ENCODE peak calls at places on chromosome 4, in seven cellular contexts. C is iPS-NIHi11; Y is GM10248; F is breast epithelium; N is activated CD8-positive, alpha-beta memory T cell treated with anti-CD3 and anti-CD28 coated beads for 4 hours; X is NCI-H1417; P is activated CD4-positive, alpha-beta T cell treated with anti-CD3 and anti-CD28 coated beads, Interleukin-2, amount 10 ng/mL, durations not matched to agents 7 days and 5 days. B is an unnamed sample.

GRCh38 chr4:89823416-89823815 is 13.5 kb downstream of the SNCA start:
- DNase-seq in C (no peak), P (no peak), Y (no peak), F (no peak), N (no peak), X (no peak), B (no peak)

GRCh38 chr4:137949746-137950145 is 292.4 kb downstream of the SLC7A11 start:
- DNase-seq in N (no peak), Y (no peak), P (no peak), F (no peak), C (no peak), X (no peak), B (no peak)

GRCh38 chr4:156583265-156583664 is 388.3 kb downstream of the PDGFC start:
- DNase-seq in P (no peak), N (no peak), C (no peak), F (no peak), Y (no peak), X (no peak), B (no peak)

GRCh38 chr4:125958519-125958918 is 643.8 kb downstream of the FAT4 start:
- DNase-seq in X (no peak), P (no peak), N (no peak), Y (no peak), C (no peak), F (no peak), B (no peak)

GRCh38 chr4:86306816-86307215 is 53.0 kb downstream of the MAPK10 start:
- DNase-seq in N (no peak), F (no peak), Y (no peak), X (no peak), P (no peak), C (no peak), B (no peak)

GRCh38 chr4:57280481-57280880 is 170.3 kb upstream of the IGFBP7 start:
- DNase-seq in F (no peak), C (no peak), P (no peak), Y (no peak), N (no peak), X (no peak), B (no peak)

GRCh38 chr4:128229458-128229805 is 58.2 kb downstream of the PGRMC2 start:
- DNase-seq in F (no peak), C (no peak), N (no peak), P (no peak), Y (no peak), X (no peak), B (no peak)

GRCh38 chr4:139961344-139961948 is 192.5 kb downstream of the MAML3 start:
- DNase-seq in P (no peak), X (no peak), N (no peak), Y (no peak), C (no peak), F (no peak), B (no peak)

GRCh38 chr4:20760053-20760452 is 59.8 kb downstream of the PACRGL start:
- DNase-seq in Y (no peak), N (no peak), X (no peak), P (no peak), F (no peak), C (peak), B (no peak)

GRCh38 chr4:85381968-85382367 is 93.0 kb upstream of the ARHGAP24 start:
- DNase-seq in X (no peak), Y (no peak), N (no peak), C (no peak), P (no peak), F (no peak), B (no peak)

GRCh38 chr4:24855741-24856140 is 57.1 kb downstream of the CCDC149 start:
- DNase-seq in N (no peak), P (no peak), X (no peak), F (no peak), C (no peak), Y (no peak), B (no peak)

GRCh38 chr4:26821677-26822503 is 38.8 kb upstream of the STIM2 start:
- DNase-seq in C (no peak), Y (no peak), X (no peak), F (no peak), N (no peak), P (no peak), B (no peak)

GRCh38 chr4:82104578-82104977 is 269.2 kb downstream of the HNRNPD start:
- DNase-seq in C (peak), F (no peak), X (no peak), N (no peak), P (no peak), Y (no peak), B (no peak)

GRCh38 chr4:83217721-83218522 is 66.7 kb downstream of the COQ2 start:
- DNase-seq in F (no peak), P (peak), Y (peak), X (no peak), N (no peak), C (no peak), B (no peak)

GRCh38 chr4:8285976-8286718 is 16.6 kb downstream of the HTRA3 start:
- DNase-seq in F (no peak), P (no peak), N (no peak), X (no peak), C (no peak), Y (no peak), B (no peak)

GRCh38 chr4:17544205-17544604 is 29.2 kb downstream of the CLRN2 start:
- DNase-seq in P (no peak), F (no peak), N (no peak), C (peak), Y (no peak), X (no peak), B (peak)

GRCh38 chr4:36254355-36254754 is 10.0 kb upstream of the ARAP2 start:
- DNase-seq in Y (no peak), P (no peak), N (no peak), X (no peak), C (no peak), F (no peak), B (no peak)

GRCh38 chr4:22692736-22693135 is at the start of gene GBA3:
- DNase-seq in P (no peak), F (no peak), X (no peak), C (no peak), N (no peak), Y (no peak), B (no peak)

GRCh38 chr4:140019619-140020367 is 134.2 kb downstream of the MAML3 start:
- DNase-seq in N (no peak), P (no peak), X (peak), F (no peak), Y (no peak), C (no peak), B (no peak)

GRCh38 chr4:11328401-11328800 is 100.3 kb downstream of the HS3ST1 start:
- DNase-seq in F (no peak), X (no peak), Y (no peak), N (no peak), P (no peak), C (no peak), B (no peak)

GRCh38 chr4:37675587-37676290 is 10.4 kb downstream of the RELL1 start:
- DNase-seq in C (no peak), P (peak), F (no peak), Y (peak), X (peak), N (no peak), B (no peak)

GRCh38 chr4:117417856-117418255 is 332.5 kb upstream of the TRAM1L1 start:
- DNase-seq in C (no peak), Y (no peak), F (no peak), N (no peak), X (no peak), P (no peak), B (no peak)

GRCh38 chr4:52094746-52095145 is 43.6 kb downstream of the SPATA18 start:
- DNase-seq in P (no peak), N (no peak), C (no peak), F (no peak), X (no peak), Y (no peak), B (no peak)

GRCh38 chr4:7815562-7815961 is 124.1 kb downstream of the AFAP1 start:
- DNase-seq in Y (no peak), F (no peak), N (no peak), P (no peak), C (no peak), X (no peak), B (no peak)

GRCh38 chr4:143482753-143483362 is 30.6 kb upstream of the SMARCA5 start:
- DNase-seq in F (no peak), N (no peak), C (peak), X (peak), P (no peak), Y (peak), B (no peak)